ENCODE peak calls at places on chromosomes 7 and 10, in four cellular contexts. One of them, this sample, is unnamed.

GRCh38 chr10:133163889-133164815 is 4.1 kb downstream of the KNDC1 start:
- DNase-seq in neuronal stem cell: no peak
- DNase-seq in IMR-90: no peak
- DNase-seq in mesendoderm: no peak
- DNase-seq in this sample: no peak

GRCh38 chr10:114681542-114681941 is 23.5 kb upstream of the ABLIM1 start:
- DNase-seq in neuronal stem cell: no peak
- DNase-seq in IMR-90: peak
- DNase-seq in mesendoderm: no peak
- DNase-seq in this sample: peak

GRCh38 chr7:96931891-96932290 is 73.5 kb upstream of the DLX6 start:
- DNase-seq in IMR-90: no peak
- DNase-seq in mesendoderm: no peak
- DNase-seq in neuronal stem cell: no peak
- DNase-seq in this sample: no peak

GRCh38 chr7:37054631-37055300 is 330.5 kb upstream of the AOAH start:
- DNase-seq in mesendoderm: no peak
- DNase-seq in IMR-90: peak
- DNase-seq in neuronal stem cell: no peak
- DNase-seq in this sample: peak

GRCh38 chr10:27695704-27696103 is 49.9 kb downstream of the MKX start:
- DNase-seq in neuronal stem cell: no peak
- DNase-seq in IMR-90: no peak
- DNase-seq in mesendoderm: no peak
- DNase-seq in this sample: no peak

GRCh38 chr7:135076882-135077281 is 71.0 kb upstream of the TMEM140 start:
- DNase-seq in mesendoderm: no peak
- DNase-seq in neuronal stem cell: no peak
- DNase-seq in IMR-90: no peak
- DNase-seq in this sample: no peak

GRCh38 chr7:17022915-17023314 is 141.1 kb upstream of the AGR3 start:
- DNase-seq in IMR-90: no peak
- DNase-seq in mesendoderm: no peak
- DNase-seq in neuronal stem cell: no peak
- DNase-seq in this sample: no peak

GRCh38 chr7:112337177-112337576 is 113.1 kb upstream of the IFRD1 start:
- DNase-seq in neuronal stem cell: no peak
- DNase-seq in mesendoderm: peak
- DNase-seq in IMR-90: no peak
- DNase-seq in this sample: no peak

GRCh38 chr10:33524966-33525365 is 190.5 kb upstream of the NRP1 start:
- DNase-seq in mesendoderm: no peak
- DNase-seq in neuronal stem cell: no peak
- DNase-seq in IMR-90: peak
- DNase-seq in this sample: peak

GRCh38 chr10:76034236-76035009 is 603.0 kb downstream of the LRMDA start:
- DNase-seq in IMR-90: no peak
- DNase-seq in mesendoderm: no peak
- DNase-seq in neuronal stem cell: no peak
- DNase-seq in this sample: no peak

GRCh38 chr7:114082934-114083647 is 164.3 kb upstream of the PPP1R3A start:
- DNase-seq in mesendoderm: peak
- DNase-seq in neuronal stem cell: peak
- DNase-seq in IMR-90: no peak
- DNase-seq in this sample: peak

GRCh38 chr10:114551310-114551972 is 106.6 kb downstream of the ABLIM1 start:
- DNase-seq in IMR-90: peak
- DNase-seq in neuronal stem cell: no peak
- DNase-seq in mesendoderm: peak
- DNase-seq in this sample: peak

GRCh38 chr7:88014581-88014980 is 80.5 kb downstream of the ADAM22 start:
- DNase-seq in mesendoderm: no peak
- DNase-seq in neuronal stem cell: no peak
- DNase-seq in IMR-90: no peak
- DNase-seq in this sample: no peak

GRCh38 chr7:108395442-108395841 is 60.8 kb downstream of the NRCAM start:
- DNase-seq in neuronal stem cell: no peak
- DNase-seq in mesendoderm: no peak
- DNase-seq in IMR-90: no peak
- DNase-seq in this sample: no peak

GRCh38 chr7:115782716-115783460 is 247.7 kb downstream of the TFEC start:
- DNase-seq in mesendoderm: no peak
- DNase-seq in IMR-90: no peak
- DNase-seq in neuronal stem cell: no peak
- DNase-seq in this sample: no peak

GRCh38 chr10:133361227-133361626 is 3.4 kb upstream of the FUOM start:
- DNase-seq in mesendoderm: no peak
- DNase-seq in IMR-90: no peak
- DNase-seq in neuronal stem cell: no peak
- DNase-seq in this sample: no peak

GRCh38 chr10:48317321-48317990 is 11.0 kb downstream of the MAPK8 start:
- DNase-seq in IMR-90: no peak
- DNase-seq in neuronal stem cell: no peak
- DNase-seq in mesendoderm: peak
- DNase-seq in this sample: no peak

GRCh38 chr10:7054915-7055314 is 355.9 kb downstream of the SFMBT2 start:
- DNase-seq in mesendoderm: peak
- DNase-seq in IMR-90: peak
- DNase-seq in neuronal stem cell: no peak
- DNase-seq in this sample: peak

GRCh38 chr7:31696270-31696669 is 9.3 kb downstream of the PPP1R17 start:
- DNase-seq in neuronal stem cell: no peak
- DNase-seq in mesendoderm: no peak
- DNase-seq in IMR-90: no peak
- DNase-seq in this sample: no peak

GRCh38 chr7:4692055-4692454 is 10.0 kb downstream of the FOXK1 start:
- DNase-seq in mesendoderm: no peak
- DNase-seq in neuronal stem cell: no peak
- DNase-seq in IMR-90: no peak
- DNase-seq in this sample: no peak
- H3K27ac ChIP-seq in mesendoderm: no peak
- H3K27ac ChIP-seq in neuronal stem cell: no peak
- H3K27ac ChIP-seq in IMR-90: no peak
- H3K27ac ChIP-seq in this sample: no peak

GRCh38 chr10:35153723-35154122 is 27.1 kb downstream of the CREM start:
- DNase-seq in mesendoderm: peak
- DNase-seq in neuronal stem cell: no peak
- DNase-seq in IMR-90: no peak
- DNase-seq in this sample: no peak
- H3K4me2 ChIP-seq in mesendoderm: no peak
- H3K4me2 ChIP-seq in neuronal stem cell: no peak
- H3K4me2 ChIP-seq in IMR-90: no peak
- H3K4me2 ChIP-seq in this sample: no peak

DNA sequence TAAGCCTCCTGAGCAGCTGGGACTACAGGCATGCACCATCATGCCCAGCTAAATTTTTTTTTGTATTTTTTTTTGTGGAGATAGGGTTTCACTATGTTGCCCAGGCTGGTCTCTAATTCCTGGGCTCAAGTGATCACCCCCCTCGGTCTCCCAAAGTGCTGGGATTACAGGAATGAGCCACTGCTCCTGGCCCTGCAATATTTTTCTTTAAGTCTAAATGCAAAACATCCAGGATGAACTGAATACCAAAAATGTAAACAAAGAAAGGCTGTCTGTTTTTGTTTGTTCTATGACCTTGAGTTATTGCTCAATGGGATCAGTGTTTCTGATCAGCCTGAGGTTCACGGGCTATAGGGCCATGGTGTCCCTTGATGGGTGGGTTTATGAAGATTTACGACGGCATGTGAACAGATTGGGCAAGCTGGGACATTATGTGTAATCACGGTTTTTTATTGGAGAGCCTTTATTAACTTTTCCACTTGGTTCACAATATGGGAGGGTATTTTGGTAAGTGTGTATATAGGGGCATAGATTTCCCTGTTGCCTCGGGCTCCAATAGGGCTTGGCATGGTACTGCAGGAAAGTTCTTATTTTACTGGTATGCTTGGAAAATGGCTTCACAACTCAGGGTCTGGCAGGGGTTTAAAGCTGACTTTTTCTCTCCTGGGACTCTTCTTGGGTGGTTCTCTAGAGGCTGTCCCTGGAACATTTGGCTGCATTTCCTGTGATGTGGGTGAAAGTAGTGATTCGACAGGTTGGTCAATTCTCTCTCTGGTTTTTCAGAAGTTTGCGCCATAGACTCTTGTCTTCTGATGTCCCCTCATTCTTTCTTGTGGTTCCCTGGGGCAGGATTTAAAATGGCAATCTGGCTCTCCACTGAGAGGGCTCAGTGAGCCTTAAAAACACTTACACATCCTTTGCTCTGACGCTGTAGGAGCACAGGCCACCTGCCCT is 41.6 kb downstream of the MRPS33 start:
- DNase-seq in IMR-90: no peak
- DNase-seq in mesendoderm: no peak
- DNase-seq in neuronal stem cell: no peak
- DNase-seq in this sample: peak
- H2BK5ac ChIP-seq in IMR-90: no peak
- H2BK5ac ChIP-seq in mesendoderm: no peak
- H2BK5ac ChIP-seq in neuronal stem cell: no peak
- H2BK5ac ChIP-seq in this sample: no peak

GRCh38 chr10:49649936-49650723 is 29.3 kb upstream of the C10orf53 start:
- DNase-seq in mesendoderm: no peak
- DNase-seq in neuronal stem cell: no peak
- DNase-seq in IMR-90: no peak
- DNase-seq in this sample: no peak
- H3K27ac ChIP-seq in mesendoderm: no peak
- H3K27ac ChIP-seq in neuronal stem cell: no peak
- H3K27ac ChIP-seq in IMR-90: no peak
- H3K27ac ChIP-seq in this sample: no peak

GRCh38 chr7:130831817-130832481 is 97.9 kb upstream of the KLF14 start:
- DNase-seq in mesendoderm: peak
- DNase-seq in IMR-90: peak
- DNase-seq in neuronal stem cell: peak
- DNase-seq in this sample: peak

GRCh38 chr7:130829415-130829814 is 95.4 kb upstream of the KLF14 start:
- DNase-seq in IMR-90: no peak
- DNase-seq in mesendoderm: no peak
- DNase-seq in neuronal stem cell: no peak
- DNase-seq in this sample: no peak

GRCh38 chr7:130825819-130826218 is 91.8 kb upstream of the KLF14 start:
- DNase-seq in mesendoderm: no peak
- DNase-seq in neuronal stem cell: no peak
- DNase-seq in IMR-90: no peak
- DNase-seq in this sample: no peak

DNA sequence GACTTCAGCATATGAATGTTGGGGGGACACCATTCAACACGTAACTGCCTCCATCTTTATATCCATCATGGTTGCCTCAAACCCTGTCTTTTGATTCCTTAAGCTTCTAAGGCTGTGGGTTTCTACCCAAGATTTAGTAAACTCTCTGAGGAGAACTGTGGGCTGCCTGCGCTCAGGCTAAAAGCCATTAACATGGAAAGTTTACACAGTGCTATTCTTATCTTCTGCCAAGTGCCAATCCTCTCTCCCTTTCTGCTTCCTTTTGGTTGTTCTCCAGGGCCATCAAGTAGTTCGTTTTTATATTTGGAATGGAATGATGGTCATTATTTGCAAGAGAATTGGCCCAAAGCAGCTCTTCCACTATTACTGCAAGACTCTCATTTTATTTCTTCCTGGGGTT is 97.3 kb upstream of the KLF14 start:
- DNase-seq in mesendoderm: no peak
- DNase-seq in IMR-90: no peak
- DNase-seq in neuronal stem cell: no peak
- DNase-seq in this sample: no peak
- H3K4me2 ChIP-seq in mesendoderm: no peak
- H3K4me2 ChIP-seq in IMR-90: no peak
- H3K4me2 ChIP-seq in neuronal stem cell: no peak
- H3K4me2 ChIP-seq in this sample: no peak

GRCh38 chr7:47591655-47592572 is 10.0 kb upstream of the TNS3 start:
- DNase-seq in IMR-90: peak
- DNase-seq in mesendoderm: peak
- DNase-seq in neuronal stem cell: no peak
- DNase-seq in this sample: peak
- H2BK5ac ChIP-seq in IMR-90: peak
- H2BK5ac ChIP-seq in mesendoderm: no peak
- H2BK5ac ChIP-seq in neuronal stem cell: no peak
- H2BK5ac ChIP-seq in this sample: no peak

GRCh38 chr7:138667535-138667934 is 33.6 kb downstream of the SVOPL start:
- DNase-seq in IMR-90: no peak
- DNase-seq in neuronal stem cell: no peak
- DNase-seq in mesendoderm: no peak
- DNase-seq in this sample: no peak

GRCh38 chr7:138663741-138664710 is 37.1 kb downstream of the SVOPL start:
- DNase-seq in neuronal stem cell: no peak
- DNase-seq in mesendoderm: peak
- DNase-seq in IMR-90: no peak
- DNase-seq in this sample: peak

GRCh38 chr7:138666385-138666784 is 34.8 kb downstream of the SVOPL start:
- DNase-seq in IMR-90: no peak
- DNase-seq in neuronal stem cell: no peak
- DNase-seq in mesendoderm: peak
- DNase-seq in this sample: no peak

GRCh38 chr7:138665669-138666140 is 35.5 kb downstream of the SVOPL start:
- DNase-seq in mesendoderm: no peak
- DNase-seq in neuronal stem cell: no peak
- DNase-seq in IMR-90: no peak
- DNase-seq in this sample: no peak

DNA sequence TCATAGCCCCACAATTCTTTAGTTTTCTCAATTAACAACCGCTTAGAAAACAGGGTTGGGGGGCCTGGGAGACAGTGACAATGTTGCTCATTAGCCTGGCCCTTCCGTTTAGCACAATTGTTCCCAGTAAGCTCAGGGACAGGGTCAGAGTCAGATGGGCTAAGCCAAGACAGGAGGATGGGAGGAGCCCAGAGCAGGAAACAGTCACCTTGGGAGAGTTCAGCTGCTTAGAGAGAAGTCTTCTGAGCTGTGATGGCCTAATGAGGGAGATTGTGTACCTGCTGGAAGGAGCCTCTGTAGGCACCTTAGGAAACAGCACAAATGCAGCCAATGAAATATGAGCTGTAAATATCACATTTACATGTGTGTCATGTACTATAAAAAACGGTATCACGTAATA is 35.9 kb downstream of the SVOPL start:
- DNase-seq in IMR-90: no peak
- DNase-seq in neuronal stem cell: no peak
- DNase-seq in mesendoderm: peak
- DNase-seq in this sample: no peak
- H3K27ac ChIP-seq in IMR-90: no peak
- H3K27ac ChIP-seq in neuronal stem cell: no peak
- H3K27ac ChIP-seq in mesendoderm: no peak
- H3K27ac ChIP-seq in this sample: no peak

This sample was measured in mesenchymal stem cell.